ENCODE peak calls at places on chromosomes 4 and X, in ten cellular contexts. One of them, this sample, is unnamed.

GRCh38 chr4:476501-476900 is 22.5 kb downstream of the ZNF721 start:
- DNase-seq in lower lobe of right lung: no peak
- DNase-seq in nephron progenitor cell: no peak
- DNase-seq in fibroblast of pulmonary artery: peak
- DNase-seq in ovary: no peak
- DNase-seq in OCI-LY7: no peak
- DNase-seq in HFF-Myc: no peak
- DNase-seq in thyroid gland: no peak
- DNase-seq in endodermal cell: no peak
- DNase-seq in GM13977: no peak
- DNase-seq in this sample: no peak

GRCh38 chrX:69024931-69025330 is 140.3 kb downstream of the PJA1 start:
- DNase-seq in HFF-Myc: no peak
- DNase-seq in thyroid gland: peak
- DNase-seq in GM13977: no peak
- DNase-seq in ovary: peak
- DNase-seq in fibroblast of pulmonary artery: peak
- DNase-seq in lower lobe of right lung: peak
- DNase-seq in nephron progenitor cell: no peak
- DNase-seq in OCI-LY7: no peak
- DNase-seq in endodermal cell: peak
- DNase-seq in this sample: no peak

GRCh38 chrX:11537141-11537540 is 128.6 kb downstream of the ARHGAP6 start:
- DNase-seq in GM13977: no peak
- DNase-seq in HFF-Myc: no peak
- DNase-seq in OCI-LY7: no peak
- DNase-seq in lower lobe of right lung: no peak
- DNase-seq in ovary: no peak
- DNase-seq in nephron progenitor cell: no peak
- DNase-seq in fibroblast of pulmonary artery: no peak
- DNase-seq in endodermal cell: no peak
- DNase-seq in thyroid gland: no peak
- DNase-seq in this sample: no peak

GRCh38 chr4:41692717-41693345 is 55.7 kb downstream of the PHOX2B start:
- DNase-seq in GM13977: peak
- DNase-seq in nephron progenitor cell: peak
- DNase-seq in ovary: no peak
- DNase-seq in HFF-Myc: peak
- DNase-seq in endodermal cell: peak
- DNase-seq in OCI-LY7: peak
- DNase-seq in thyroid gland: peak
- DNase-seq in lower lobe of right lung: peak
- DNase-seq in fibroblast of pulmonary artery: peak
- DNase-seq in this sample: peak

GRCh38 chr4:174613979-174614378 is 91.7 kb upstream of the HPGD start:
- DNase-seq in HFF-Myc: no peak
- DNase-seq in endodermal cell: no peak
- DNase-seq in fibroblast of pulmonary artery: no peak
- DNase-seq in nephron progenitor cell: no peak
- DNase-seq in OCI-LY7: no peak
- DNase-seq in ovary: no peak
- DNase-seq in thyroid gland: no peak
- DNase-seq in GM13977: no peak
- DNase-seq in lower lobe of right lung: no peak
- DNase-seq in this sample: no peak

GRCh38 chrX:72121381-72121780 is 10.3 kb downstream of the RTL5 start:
- DNase-seq in lower lobe of right lung: peak
- DNase-seq in fibroblast of pulmonary artery: peak
- DNase-seq in endodermal cell: peak
- DNase-seq in thyroid gland: peak
- DNase-seq in nephron progenitor cell: no peak
- DNase-seq in GM13977: no peak
- DNase-seq in HFF-Myc: peak
- DNase-seq in ovary: no peak
- DNase-seq in OCI-LY7: no peak
- DNase-seq in this sample: no peak

GRCh38 chrX:148872881-148873280 is 372.5 kb downstream of the AFF2 start:
- DNase-seq in HFF-Myc: no peak
- DNase-seq in GM13977: no peak
- DNase-seq in nephron progenitor cell: no peak
- DNase-seq in thyroid gland: no peak
- DNase-seq in OCI-LY7: no peak
- DNase-seq in ovary: no peak
- DNase-seq in endodermal cell: no peak
- DNase-seq in fibroblast of pulmonary artery: no peak
- DNase-seq in lower lobe of right lung: no peak
- DNase-seq in this sample: no peak

GRCh38 chrX:13128104-13128503 is 83.7 kb upstream of the FAM9C start:
- DNase-seq in endodermal cell: no peak
- DNase-seq in ovary: no peak
- DNase-seq in OCI-LY7: no peak
- DNase-seq in nephron progenitor cell: no peak
- DNase-seq in thyroid gland: no peak
- DNase-seq in GM13977: no peak
- DNase-seq in fibroblast of pulmonary artery: peak
- DNase-seq in HFF-Myc: no peak
- DNase-seq in lower lobe of right lung: no peak
- DNase-seq in this sample: no peak

GRCh38 chrX:41043950-41044349 is 41.3 kb upstream of the USP9X start:
- DNase-seq in OCI-LY7: no peak
- DNase-seq in HFF-Myc: no peak
- DNase-seq in ovary: no peak
- DNase-seq in endodermal cell: no peak
- DNase-seq in lower lobe of right lung: no peak
- DNase-seq in thyroid gland: no peak
- DNase-seq in fibroblast of pulmonary artery: peak
- DNase-seq in GM13977: no peak
- DNase-seq in nephron progenitor cell: no peak
- DNase-seq in this sample: no peak

GRCh38 chrX:48083212-48083611 is 11.8 kb upstream of the ZNF630 start:
- DNase-seq in HFF-Myc: no peak
- DNase-seq in GM13977: peak
- DNase-seq in ovary: peak
- DNase-seq in thyroid gland: peak
- DNase-seq in OCI-LY7: peak
- DNase-seq in nephron progenitor cell: peak
- DNase-seq in fibroblast of pulmonary artery: peak
- DNase-seq in endodermal cell: peak
- DNase-seq in lower lobe of right lung: no peak
- DNase-seq in this sample: no peak

GRCh38 chr4:97453186-97453585 is 690.1 kb downstream of the STPG2 start:
- DNase-seq in GM13977: no peak
- DNase-seq in thyroid gland: no peak
- DNase-seq in HFF-Myc: no peak
- DNase-seq in ovary: no peak
- DNase-seq in endodermal cell: no peak
- DNase-seq in fibroblast of pulmonary artery: no peak
- DNase-seq in OCI-LY7: no peak
- DNase-seq in nephron progenitor cell: no peak
- DNase-seq in lower lobe of right lung: peak
- DNase-seq in this sample: no peak

GRCh38 chrX:47497274-47497673 is 14.3 kb upstream of the ZNF41 start:
- DNase-seq in fibroblast of pulmonary artery: peak
- DNase-seq in HFF-Myc: no peak
- DNase-seq in thyroid gland: no peak
- DNase-seq in ovary: no peak
- DNase-seq in lower lobe of right lung: no peak
- DNase-seq in endodermal cell: no peak
- DNase-seq in GM13977: no peak
- DNase-seq in nephron progenitor cell: no peak
- DNase-seq in OCI-LY7: peak
- DNase-seq in this sample: no peak

GRCh38 chr4:102055805-102056204 is 265.3 kb downstream of the BANK1 start:
- DNase-seq in ovary: no peak
- DNase-seq in fibroblast of pulmonary artery: no peak
- DNase-seq in nephron progenitor cell: no peak
- DNase-seq in OCI-LY7: no peak
- DNase-seq in GM13977: no peak
- DNase-seq in thyroid gland: no peak
- DNase-seq in lower lobe of right lung: no peak
- DNase-seq in HFF-Myc: no peak
- DNase-seq in endodermal cell: no peak
- DNase-seq in this sample: no peak
- TF ChIP-seq CTCF in ovary: no peak
- TF ChIP-seq CTCF in fibroblast of pulmonary artery: no peak
- TF ChIP-seq CTCF in nephron progenitor cell: peak
- TF ChIP-seq CTCF in OCI-LY7: peak
- TF ChIP-seq CTCF in GM13977: no peak
- TF ChIP-seq CTCF in thyroid gland: no peak
- TF ChIP-seq CTCF in lower lobe of right lung: no peak
- TF ChIP-seq CTCF in HFF-Myc: no peak
- TF ChIP-seq CTCF in endodermal cell: peak
- TF ChIP-seq CTCF in this sample: peak

GRCh38 chrX:25202827-25203226 is 187.1 kb upstream of the ARX start:
- DNase-seq in thyroid gland: no peak
- DNase-seq in OCI-LY7: no peak
- DNase-seq in nephron progenitor cell: no peak
- DNase-seq in GM13977: no peak
- DNase-seq in ovary: no peak
- DNase-seq in lower lobe of right lung: no peak
- DNase-seq in fibroblast of pulmonary artery: no peak
- DNase-seq in endodermal cell: no peak
- DNase-seq in HFF-Myc: no peak
- DNase-seq in this sample: no peak

GRCh38 chrX:25207803-25208202 is 192.0 kb upstream of the ARX start:
- DNase-seq in nephron progenitor cell: no peak
- DNase-seq in lower lobe of right lung: no peak
- DNase-seq in ovary: no peak
- DNase-seq in HFF-Myc: no peak
- DNase-seq in thyroid gland: no peak
- DNase-seq in endodermal cell: no peak
- DNase-seq in fibroblast of pulmonary artery: no peak
- DNase-seq in GM13977: no peak
- DNase-seq in OCI-LY7: no peak
- DNase-seq in this sample: no peak

GRCh38 chrX:25204182-25204581 is 188.4 kb upstream of the ARX start:
- DNase-seq in endodermal cell: no peak
- DNase-seq in ovary: no peak
- DNase-seq in thyroid gland: no peak
- DNase-seq in GM13977: no peak
- DNase-seq in lower lobe of right lung: no peak
- DNase-seq in HFF-Myc: no peak
- DNase-seq in fibroblast of pulmonary artery: no peak
- DNase-seq in OCI-LY7: no peak
- DNase-seq in nephron progenitor cell: no peak
- DNase-seq in this sample: no peak

GRCh38 chrX:25206761-25207160 is 191.0 kb upstream of the ARX start:
- DNase-seq in endodermal cell: no peak
- DNase-seq in GM13977: no peak
- DNase-seq in HFF-Myc: no peak
- DNase-seq in thyroid gland: no peak
- DNase-seq in nephron progenitor cell: no peak
- DNase-seq in ovary: no peak
- DNase-seq in OCI-LY7: no peak
- DNase-seq in lower lobe of right lung: no peak
- DNase-seq in fibroblast of pulmonary artery: no peak
- DNase-seq in this sample: no peak
- TF ChIP-seq CTCF in endodermal cell: no peak
- TF ChIP-seq CTCF in GM13977: no peak
- TF ChIP-seq CTCF in HFF-Myc: no peak
- TF ChIP-seq CTCF in thyroid gland: no peak
- TF ChIP-seq CTCF in nephron progenitor cell: no peak
- TF ChIP-seq CTCF in ovary: no peak
- TF ChIP-seq CTCF in OCI-LY7: no peak
- TF ChIP-seq CTCF in lower lobe of right lung: no peak
- TF ChIP-seq CTCF in fibroblast of pulmonary artery: no peak
- TF ChIP-seq CTCF in this sample: no peak

GRCh38 chr4:84706286-84706685 is 123.4 kb downstream of the CDS1 start:
- DNase-seq in thyroid gland: no peak
- DNase-seq in ovary: no peak
- DNase-seq in fibroblast of pulmonary artery: no peak
- DNase-seq in nephron progenitor cell: no peak
- DNase-seq in endodermal cell: no peak
- DNase-seq in lower lobe of right lung: no peak
- DNase-seq in GM13977: no peak
- DNase-seq in HFF-Myc: no peak
- DNase-seq in OCI-LY7: no peak
- DNase-seq in this sample: no peak

GRCh38 chr4:84708406-84709135 is 125.6 kb downstream of the CDS1 start:
- DNase-seq in OCI-LY7: no peak
- DNase-seq in lower lobe of right lung: no peak
- DNase-seq in ovary: no peak
- DNase-seq in nephron progenitor cell: no peak
- DNase-seq in thyroid gland: no peak
- DNase-seq in HFF-Myc: no peak
- DNase-seq in GM13977: no peak
- DNase-seq in fibroblast of pulmonary artery: peak
- DNase-seq in endodermal cell: no peak
- DNase-seq in this sample: no peak

GRCh38 chr4:84710520-84710919 is 127.6 kb downstream of the CDS1 start:
- DNase-seq in HFF-Myc: no peak
- DNase-seq in thyroid gland: no peak
- DNase-seq in OCI-LY7: no peak
- DNase-seq in lower lobe of right lung: no peak
- DNase-seq in ovary: no peak
- DNase-seq in endodermal cell: no peak
- DNase-seq in GM13977: no peak
- DNase-seq in nephron progenitor cell: no peak
- DNase-seq in fibroblast of pulmonary artery: no peak
- DNase-seq in this sample: no peak
- TF ChIP-seq CTCF in HFF-Myc: no peak
- TF ChIP-seq CTCF in thyroid gland: no peak
- TF ChIP-seq CTCF in OCI-LY7: no peak
- TF ChIP-seq CTCF in lower lobe of right lung: no peak
- TF ChIP-seq CTCF in ovary: no peak
- TF ChIP-seq CTCF in endodermal cell: no peak
- TF ChIP-seq CTCF in GM13977: no peak
- TF ChIP-seq CTCF in nephron progenitor cell: no peak
- TF ChIP-seq CTCF in fibroblast of pulmonary artery: no peak
- TF ChIP-seq CTCF in this sample: no peak

GRCh38 chr4:2695661-2696060 is 60.5 kb downstream of the TNIP2 start:
- DNase-seq in lower lobe of right lung: no peak
- DNase-seq in OCI-LY7: peak
- DNase-seq in thyroid gland: no peak
- DNase-seq in nephron progenitor cell: no peak
- DNase-seq in endodermal cell: no peak
- DNase-seq in fibroblast of pulmonary artery: no peak
- DNase-seq in GM13977: no peak
- DNase-seq in HFF-Myc: no peak
- DNase-seq in ovary: no peak
- DNase-seq in this sample: no peak

GRCh38 chr4:2694691-2695090 is 61.4 kb downstream of the TNIP2 start:
- DNase-seq in lower lobe of right lung: no peak
- DNase-seq in GM13977: no peak
- DNase-seq in fibroblast of pulmonary artery: no peak
- DNase-seq in OCI-LY7: no peak
- DNase-seq in HFF-Myc: no peak
- DNase-seq in ovary: no peak
- DNase-seq in endodermal cell: no peak
- DNase-seq in nephron progenitor cell: no peak
- DNase-seq in thyroid gland: no peak
- DNase-seq in this sample: no peak

GRCh38 chr4:2697995-2698414 is 58.1 kb downstream of the TNIP2 start:
- DNase-seq in nephron progenitor cell: no peak
- DNase-seq in ovary: no peak
- DNase-seq in OCI-LY7: no peak
- DNase-seq in lower lobe of right lung: no peak
- DNase-seq in thyroid gland: no peak
- DNase-seq in endodermal cell: no peak
- DNase-seq in HFF-Myc: no peak
- DNase-seq in GM13977: no peak
- DNase-seq in fibroblast of pulmonary artery: no peak
- DNase-seq in this sample: no peak

GRCh38 chr4:2698504-2698903 is 57.6 kb downstream of the TNIP2 start:
- DNase-seq in endodermal cell: no peak
- DNase-seq in ovary: no peak
- DNase-seq in HFF-Myc: no peak
- DNase-seq in GM13977: no peak
- DNase-seq in thyroid gland: no peak
- DNase-seq in lower lobe of right lung: no peak
- DNase-seq in nephron progenitor cell: no peak
- DNase-seq in fibroblast of pulmonary artery: no peak
- DNase-seq in OCI-LY7: no peak
- DNase-seq in this sample: no peak

GRCh38 chr4:2696423-2696822 is 59.7 kb downstream of the TNIP2 start:
- DNase-seq in lower lobe of right lung: no peak
- DNase-seq in GM13977: peak
- DNase-seq in fibroblast of pulmonary artery: no peak
- DNase-seq in endodermal cell: no peak
- DNase-seq in HFF-Myc: no peak
- DNase-seq in OCI-LY7: peak
- DNase-seq in nephron progenitor cell: peak
- DNase-seq in ovary: no peak
- DNase-seq in thyroid gland: no peak
- DNase-seq in this sample: no peak
- TF ChIP-seq CTCF in lower lobe of right lung: no peak
- TF ChIP-seq CTCF in GM13977: peak
- TF ChIP-seq CTCF in fibroblast of pulmonary artery: no peak
- TF ChIP-seq CTCF in endodermal cell: no peak
- TF ChIP-seq CTCF in HFF-Myc: no peak
- TF ChIP-seq CTCF in OCI-LY7: peak
- TF ChIP-seq CTCF in nephron progenitor cell: no peak
- TF ChIP-seq CTCF in ovary: no peak
- TF ChIP-seq CTCF in thyroid gland: no peak
- TF ChIP-seq CTCF in this sample: no peak

This sample was measured in mesothelial cell of epicardium.